ENCODE peak calls at places on chromosome 13, in four cellular contexts. T, L, D and H are unnamed samples.

GRCh38 chr13:29911781-29912478 is 61.5 kb upstream of the UBL3 start:
- DNase-seq in D (no peak), T (no peak), L (no peak), H (no peak)

GRCh38 chr13:31887311-31887710 is 144.3 kb upstream of the FRY start:
- DNase-seq in L (no peak), T (no peak), D (peak; percentile 90), H (no peak)

GRCh38 chr13:113589251-113589960 is 4.9 kb downstream of the TFDP1 start:
- DNase-seq in D (no peak), L (peak; percentile 46), T (no peak), H (no peak)

GRCh38 chr13:94061316-94061715 is 418.2 kb downstream of the DCT start:
- DNase-seq in L (no peak), T (no peak), D (no peak), H (no peak)

GRCh38 chr13:74045583-74045982 is 88.6 kb downstream of the KLF12 start:
- DNase-seq in T (no peak), L (no peak), D (no peak), H (no peak)

GRCh38 chr13:27117947-27118346 is 53.7 kb downstream of the USP12 start:
- DNase-seq in L (no peak), D (no peak), T (no peak), H (no peak)

GRCh38 chr13:97256343-97256783 is 34.2 kb downstream of the MBNL2 start:
- DNase-seq in T (no peak), L (peak; percentile 72), D (peak; percentile 95), H (no peak)

GRCh38 chr13:109616021-109616420 is 170.4 kb downstream of the IRS2 start:
- DNase-seq in T (no peak), D (no peak), L (no peak), H (no peak)

GRCh38 chr13:27921421-27921960 is 1.7 kb downstream of the PDX1 start:
- DNase-seq in T (no peak), L (no peak), D (no peak), H (peak; percentile 37)

GRCh38 chr13:72507394-72508199 is 219.8 kb downstream of the MZT1 start:
- DNase-seq in T (no peak), L (no peak), D (peak; percentile 7), H (no peak)

GRCh38 chr13:111183959-111184684 is 69.0 kb downstream of the ARHGEF7 start:
- DNase-seq in D (peak; percentile 22), T (no peak), L (no peak), H (no peak)

GRCh38 chr13:79799466-79799865 is 318.5 kb downstream of the NDFIP2 start:
- DNase-seq in D (no peak), T (no peak), L (no peak), H (no peak)

GRCh38 chr13:72221276-72221962 is 354.4 kb upstream of the DACH1 start:
- DNase-seq in D (peak; percentile 1), L (no peak), T (no peak), H (peak; percentile 98)

GRCh38 chr13:30196025-30196424 is 111.3 kb downstream of the KATNAL1 start:
- DNase-seq in L (no peak), T (no peak), D (peak; percentile 10), H (peak; percentile 92)

GRCh38 chr13:50318887-50319286 is 303.6 kb downstream of the KCNRG start:
- DNase-seq in D (no peak), T (no peak), L (no peak), H (peak; percentile 20)

GRCh38 chr13:61778531-61778930 is 362.9 kb upstream of the PCDH20 start:
- DNase-seq in T (no peak), D (no peak), L (no peak), H (peak; percentile 82)

GRCh38 chr13:94416454-94417080 is 62.9 kb downstream of the DCT start:
- DNase-seq in D (peak; percentile 62), L (no peak), T (no peak), H (peak; percentile 80)

GRCh38 chr13:48236528-48237353 is 3.7 kb downstream of the ITM2B start:
- DNase-seq in L (no peak), D (peak; percentile 78), T (no peak), H (no peak)

GRCh38 chr13:49622174-49622946 is 5.9 kb upstream of the ARL11 start:
- DNase-seq in L (no peak), D (peak; percentile 57), T (no peak), H (no peak)

GRCh38 chr13:64305246-64305645 is 2889.6 kb upstream of the PCDH20 start:
- DNase-seq in T (no peak), L (no peak), D (peak; percentile 49), H (no peak)

GRCh38 chr13:78520425-78520824 is 82.9 kb downstream of the POU4F1 start:
- DNase-seq in L (no peak), T (no peak), D (no peak), H (no peak)

GRCh38 chr13:31234729-31235128 is 35.0 kb downstream of the B3GLCT start:
- DNase-seq in D (peak; percentile 18), L (no peak), T (no peak), H (peak; percentile 14)

GRCh38 chr13:97726664-97727235 is 226.7 kb upstream of the IPO5 start:
- DNase-seq in L (peak; percentile 67), D (peak; percentile 94), T (no peak), H (no peak)

GRCh38 chr13:87954116-87954515 is 282.9 kb downstream of the SLITRK5 start:
- DNase-seq in L (no peak), T (no peak), D (peak; percentile 21), H (no peak)

GRCh38 chr13:19958119-19959111 is at the start of gene ZMYM2:
- DNase-seq in D (peak; percentile 99), L (peak; percentile 99), T (peak; percentile 98), H (peak; percentile 99)

GRCh38 chr13:77372275-77372674 is 45.4 kb upstream of the MYCBP2 start:
- DNase-seq in L (no peak), T (no peak), D (no peak), H (no peak)

GRCh38 chr13:19596960-19597361 is 35.6 kb upstream of the TPTE2 start:
- DNase-seq in L (no peak), D (peak; percentile 13), T (no peak), H (no peak)

GRCh38 chr13:60351326-60351725 is 45.7 kb upstream of the TDRD3 start:
- DNase-seq in L (no peak), D (peak; percentile 91), T (no peak), H (no peak)

GRCh38 chr13:109747524-109747923 is 38.9 kb downstream of the IRS2 start:
- DNase-seq in L (no peak), D (no peak), T (no peak), H (no peak)

GRCh38 chr13:76975863-76976262 is 16.0 kb upstream of the CLN5 start:
- DNase-seq in D (no peak), L (no peak), T (no peak), H (no peak)

GRCh38 chr13:77595166-77595810 is 59.8 kb downstream of the SCEL start:
- DNase-seq in D (no peak), T (no peak), L (no peak), H (no peak)

GRCh38 chr13:20691616-20692015 is 11.9 kb upstream of the IL17D start:
- DNase-seq in T (no peak), D (no peak), L (no peak), H (no peak)